ENCODE peak calls at places on chromosomes 12 and 14, in nine cellular contexts. I, X, S, N, R, F, K, P and E are unnamed samples.

GRCh38 chr12:114668151-114668891 is 15.7 kb downstream of the TBX3 start:
- DNase-seq in I (no peak), X (peak; percentile 91), S (peak; percentile 82), N (peak; percentile 24), R (no peak), F (peak; percentile 73), K (no peak), P (peak; percentile 91), E (peak; percentile 84)

GRCh38 chr14:51533160-51533559 is 118.5 kb upstream of the FRMD6 start:
- DNase-seq in I (no peak), X (peak; percentile 83), S (peak; percentile 72), N (no peak), R (no peak), F (no peak), K (no peak), P (no peak), E (peak; percentile 86)

GRCh38 chr14:68711551-68712437 is 81.1 kb downstream of the ZFP36L1 start:
- DNase-seq in I (no peak), X (no peak), S (no peak), N (no peak), R (no peak), F (no peak), K (no peak), P (no peak), E (no peak)

GRCh38 chr12:19428261-19428660 is 11.0 kb upstream of the AEBP2 start:
- DNase-seq in I (no peak), X (peak; percentile 2), S (peak; percentile 74), N (peak; percentile 16), R (no peak), F (no peak), K (no peak), P (no peak), E (no peak)

GRCh38 chr12:94663077-94663476 is 12.7 kb upstream of the TMCC3 start:
- DNase-seq in I (no peak), X (no peak), S (no peak), N (no peak), R (no peak), F (no peak), K (no peak), P (no peak), E (no peak)

GRCh38 chr14:24952851-24953666 is 96.9 kb downstream of the STXBP6 start:
- DNase-seq in I (no peak), X (peak; percentile 9), S (no peak), N (no peak), R (no peak), F (no peak), K (no peak), P (no peak), E (peak; percentile 26)

GRCh38 chr12:89261982-89262381 is 90.3 kb downstream of the DUSP6 start:
- DNase-seq in I (no peak), X (no peak), S (no peak), N (no peak), R (no peak), F (no peak), K (no peak), P (no peak), E (no peak)

GRCh38 chr12:128652136-128652751 is 171.5 kb downstream of the SLC15A4 start:
- DNase-seq in I (no peak), X (no peak), S (no peak), N (no peak), R (no peak), F (no peak), K (no peak), P (no peak), E (no peak)

GRCh38 chr12:32309811-32310755 is 89.3 kb upstream of the FGD4 start:
- DNase-seq in I (no peak), X (no peak), S (peak; percentile 38), N (no peak), R (no peak), F (no peak), K (no peak), P (no peak), E (peak; percentile 29)

GRCh38 chr14:38339704-38340103 is 83.8 kb upstream of the CLEC14A start:
- DNase-seq in I (no peak), X (no peak), S (peak; percentile 74), N (no peak), R (no peak), F (no peak), K (no peak), P (no peak), E (peak; percentile 71)

GRCh38 chr12:68375701-68376469 is 43.7 kb upstream of the MDM1 start:
- DNase-seq in I (no peak), X (no peak), S (peak; percentile 34), N (no peak), R (no peak), F (no peak), K (no peak), P (no peak), E (peak; percentile 51)

GRCh38 chr12:101759396-101760047 is 20.3 kb upstream of the SYCP3 start:
- DNase-seq in I (no peak), X (peak; percentile 39), S (peak; percentile 35), N (peak; percentile 19), R (no peak), F (no peak), K (peak; percentile 62), P (no peak), E (peak; percentile 35)

GRCh38 chr14:99330316-99331240 is 58.6 kb upstream of the BCL11B start:
- DNase-seq in I (no peak), X (no peak), S (no peak), N (no peak), R (no peak), F (no peak), K (no peak), P (peak; percentile 57), E (no peak)

GRCh38 chr12:57237952-57238853 is 8.7 kb downstream of the SHMT2 start:
- DNase-seq in I (no peak), X (peak; percentile 32), S (no peak), N (peak; percentile 62), R (no peak), F (no peak), K (peak; percentile 76), P (no peak), E (no peak)

GRCh38 chr12:58967551-58967950 is 47.2 kb upstream of the LRIG3 start:
- DNase-seq in I (no peak), X (peak; percentile 1), S (peak; percentile 69), N (no peak), R (no peak), F (no peak), K (no peak), P (no peak), E (peak; percentile 59)

GRCh38 chr12:38137716-38138115 is 178.9 kb upstream of the ALG10B start:
- DNase-seq in I (no peak), X (no peak), S (no peak), N (no peak), R (no peak), F (no peak), K (no peak), P (peak; percentile 77), E (no peak)

GRCh38 chr14:79465651-79466050 is 745.7 kb downstream of the DIO2 start:
- DNase-seq in I (no peak), X (no peak), S (no peak), N (no peak), R (no peak), F (no peak), K (no peak), P (no peak), E (peak; percentile 8)

GRCh38 chr14:96385385-96385784 is 6.5 kb upstream of the AK7 start:
- DNase-seq in I (no peak), X (no peak), S (no peak), N (no peak), R (no peak), F (no peak), K (no peak), P (no peak), E (no peak)

GRCh38 chr14:106879241-106879640 is 1352.9 kb downstream of the TMEM121 start:
- DNase-seq in I (no peak), X (no peak), S (peak; percentile 14), N (peak; percentile 57), R (peak; percentile 37), F (no peak), K (peak; percentile 84), P (no peak), E (no peak)

GRCh38 chr14:68561531-68562007 is 231.3 kb downstream of the ZFP36L1 start:
- DNase-seq in I (no peak), X (peak; percentile 34), S (no peak), N (no peak), R (no peak), F (no peak), K (no peak), P (no peak), E (no peak)

GRCh38 chr12:42961395-42961794 is 371.8 kb upstream of the PRICKLE1 start:
- DNase-seq in I (peak; percentile 94), X (peak; percentile 88), S (peak; percentile 89), N (no peak), R (no peak), F (no peak), K (no peak), P (no peak), E (peak; percentile 64)

GRCh38 chr14:30373053-30373849 is 185.7 kb upstream of the G2E3 start:
- DNase-seq in I (no peak), X (no peak), S (no peak), N (no peak), R (no peak), F (no peak), K (no peak), P (no peak), E (no peak)

GRCh38 chr12:51907864-51908425 is 641 bp downstream of the ACVRL1 start:
- DNase-seq in I (no peak), X (no peak), S (no peak), N (no peak), R (no peak), F (no peak), K (no peak), P (peak; percentile 39), E (no peak)

GRCh38 chr12:68665016-68665569 is 21.7 kb upstream of the NUP107 start:
- DNase-seq in I (no peak), X (no peak), S (no peak), N (no peak), R (no peak), F (no peak), K (no peak), P (no peak), E (no peak)

GRCh38 chr14:48005986-48006385 is 330.6 kb upstream of the MDGA2 start:
- DNase-seq in I (no peak), X (no peak), S (no peak), N (no peak), R (no peak), F (no peak), K (no peak), P (no peak), E (no peak)

GRCh38 chr12:132235116-132235820 is 91.0 kb downstream of the NOC4L start:
- DNase-seq in I (no peak), X (no peak), S (no peak), N (no peak), R (no peak), F (no peak), K (no peak), P (peak; percentile 38), E (no peak)

GRCh38 chr12:4505381-4505986 is 33.2 kb upstream of the RAD51AP1 start:
- DNase-seq in I (peak; percentile 32), X (peak; percentile 56), S (peak; percentile 57), N (peak; percentile 7), R (no peak), F (no peak), K (no peak), P (no peak), E (peak; percentile 60)

GRCh38 chr14:102474934-102475333 is 34.6 kb downstream of the ANKRD9 start:
- DNase-seq in I (peak; percentile 29), X (no peak), S (no peak), N (no peak), R (no peak), F (peak; percentile 86), K (no peak), P (no peak), E (peak; percentile 80)

GRCh38 chr12:96237465-96238077 is 43.4 kb downstream of the ELK3 start:
- DNase-seq in I (peak; percentile 96), X (peak; percentile 94), S (peak; percentile 98), N (peak; percentile 62), R (peak; percentile 46), F (peak; percentile 59), K (no peak), P (no peak), E (peak; percentile 97)

GRCh38 chr12:123069436-123070266 is 81.2 kb downstream of the PITPNM2 start:
- DNase-seq in I (no peak), X (no peak), S (no peak), N (no peak), R (no peak), F (no peak), K (no peak), P (peak; percentile 41), E (no peak)

GRCh38 chr12:94073441-94074051 is 74.8 kb upstream of the PLXNC1 start:
- DNase-seq in I (no peak), X (peak; percentile 50), S (peak; percentile 61), N (no peak), R (no peak), F (peak; percentile 54), K (no peak), P (no peak), E (peak; percentile 21)